ENCODE peak calls at places on chromosomes 5 and 9, in six cellular contexts. N is GM12878, R is fibroblast of lung, V is H1, J is H9, S is GM23248. P is an unnamed sample.

GRCh38 chr9:96459268-96460007 is 9.5 kb downstream of the HABP4 start:
- DNase-seq in N (no peak), V (no peak), J (no peak), R (peak; percentile 38), S (no peak), P (no peak)

GRCh38 chr9:127424669-127424986 is 446 bp downstream of the ZNF79 start:
- DNase-seq in S (no peak), N (no peak), R (no peak), J (no peak), V (no peak), P (no peak)

GRCh38 chr9:93184439-93185221 is 691 bp downstream of the WNK2 start:
- DNase-seq in N (no peak), V (peak; percentile 70), J (no peak), R (no peak), S (peak; percentile 23), P (peak; percentile 57)

GRCh38 chr9:132857031-132857430 is 21.1 kb downstream of the AK8 start:
- DNase-seq in R (peak; percentile 54), J (no peak), N (no peak), S (peak; percentile 84), V (no peak), P (no peak)

GRCh38 chr5:179153341-179153901 is 93.2 kb downstream of the ZNF354C start:
- DNase-seq in J (no peak), S (no peak), R (no peak), V (no peak), N (no peak), P (no peak)

GRCh38 chr5:68251386-68251785 is 35.8 kb downstream of the PIK3R1 start:
- DNase-seq in N (no peak), J (no peak), V (no peak), R (peak; percentile 61), S (no peak), P (no peak)

GRCh38 chr9:9305600-9305999 is 1307.2 kb downstream of the PTPRD start:
- DNase-seq in R (no peak), V (no peak), N (no peak), J (no peak), S (no peak), P (no peak)

GRCh38 chr9:91896513-91897121 is 53.4 kb downstream of the ROR2 start:
- DNase-seq in R (peak; percentile 82), V (no peak), S (peak; percentile 32), N (no peak), J (no peak), P (no peak)

GRCh38 chr5:151679421-151680155 is 7.1 kb downstream of the SPARC start:
- DNase-seq in S (peak; percentile 75), R (peak; percentile 32), V (no peak), N (no peak), J (no peak), P (no peak)

GRCh38 chr9:131278421-131279111 is 2.3 kb upstream of the FAM78A start:
- DNase-seq in V (no peak), S (no peak), R (no peak), J (no peak), N (no peak), P (no peak)

GRCh38 chr5:135488727-135489465 is 36.7 kb upstream of the TIFAB start:
- DNase-seq in S (peak; percentile 83), J (peak; percentile 91), R (peak; percentile 79), V (peak; percentile 84), N (no peak), P (peak; percentile 94)

GRCh38 chr9:136943291-136944093 is 1.0 kb downstream of the FBXW5 start:
- DNase-seq in N (no peak), S (peak; percentile 72), V (peak; percentile 71), J (no peak), R (peak; percentile 22), P (peak; percentile 67)

GRCh38 chr9:96441798-96442445 is 8.0 kb upstream of the HABP4 start:
- DNase-seq in J (no peak), N (no peak), V (no peak), R (no peak), S (peak; percentile 48), P (peak; percentile 87)

GRCh38 chr9:85004818-85005413 is 335.4 kb downstream of the NTRK2 start:
- DNase-seq in J (no peak), R (no peak), N (peak; percentile 21), S (peak; percentile 7), V (no peak), P (peak; percentile 5)

GRCh38 chr9:98453589-98454311 is 198.3 kb upstream of the TBC1D2 start:
- DNase-seq in R (peak; percentile 76), N (no peak), S (peak; percentile 70), V (no peak), J (no peak), P (no peak)

GRCh38 chr9:69981686-69982450 is 61.8 kb upstream of the MAMDC2 start:
- DNase-seq in J (no peak), V (no peak), R (peak; percentile 80), N (no peak), S (peak; percentile 52), P (no peak)

GRCh38 chr9:135359764-135360163 is 119.8 kb upstream of the PPP1R26 start:
- DNase-seq in N (no peak), V (no peak), R (no peak), S (no peak), J (no peak), P (no peak)

GRCh38 chr5:81420039-81420667 is 26.2 kb upstream of the ACOT12 start:
- DNase-seq in N (no peak), V (no peak), J (no peak), S (peak; percentile 96), R (peak; percentile 96), P (no peak)

GRCh38 chr9:76166436-76166959 is 227.7 kb downstream of the RFK start:
- DNase-seq in R (no peak), N (no peak), S (no peak), V (no peak), J (no peak), P (no peak)

GRCh38 chr5:67140413-67140812 is 56.2 kb downstream of the CD180 start:
- DNase-seq in R (no peak), J (no peak), N (no peak), S (no peak), V (no peak), P (no peak)

GRCh38 chr9:92964981-92965758 is 17.8 kb downstream of the FGD3 start:
- DNase-seq in R (no peak), V (no peak), S (no peak), J (no peak), N (no peak), P (no peak)

GRCh38 chr5:117943120-117943519 is 1045.2 kb downstream of the DTWD2 start:
- DNase-seq in V (no peak), R (no peak), N (no peak), J (no peak), S (no peak), P (no peak)

GRCh38 chr9:134369416-134370212 is 43.4 kb downstream of the RXRA start:
- DNase-seq in V (no peak), R (no peak), S (no peak), N (no peak), J (no peak), P (no peak)

GRCh38 chr5:83553000-83553486 is 81.5 kb downstream of the VCAN start:
- DNase-seq in N (no peak), S (peak; percentile 89), J (no peak), R (peak; percentile 31), V (no peak), P (no peak)
- H4K20me1 ChIP-seq in N (no peaks in the 10 kb centered on the region), S (no peaks in the 10 kb centered on the region), J (no peaks in the 10 kb centered on the region), R (no peaks in the 10 kb centered on the region), V (peaks cover 2% of the 10 kb centered on the region), P (peaks cover 4% of the 10 kb centered on the region)

GRCh38 chr5:134020188-134020587 is 15.4 kb upstream of the VDAC1 start:
- DNase-seq in R (no peak), S (no peak), N (no peak), J (no peak), V (no peak), P (no peak)
- H3K27ac ChIP-seq in R (no peak overlapping the region), S (no peak overlapping the region), N (no peak overlapping the region), J (no peak overlapping the region), V (no peak overlapping the region), P (no peak overlapping the region)

GRCh38 chr9:36210722-36211121 is 20.0 kb downstream of the CLTA start:
- DNase-seq in N (no peak), V (no peak), S (no peak), J (no peak), R (no peak), P (no peak)

GRCh38 chr9:36213989-36214388 is 23.3 kb downstream of the CLTA start:
- DNase-seq in R (no peak), V (no peak), J (no peak), S (no peak), N (no peak), P (no peak)

GRCh38 chr9:36213387-36213786 is 22.7 kb downstream of the CLTA start:
- DNase-seq in S (no peak), R (no peak), N (no peak), J (no peak), V (no peak), P (no peak)

GRCh38 chr9:36208521-36209253 is 18.0 kb downstream of the CLTA start:
- DNase-seq in V (no peak), J (no peak), S (peak; percentile 74), R (peak; percentile 40), N (no peak), P (no peak)

DNA sequence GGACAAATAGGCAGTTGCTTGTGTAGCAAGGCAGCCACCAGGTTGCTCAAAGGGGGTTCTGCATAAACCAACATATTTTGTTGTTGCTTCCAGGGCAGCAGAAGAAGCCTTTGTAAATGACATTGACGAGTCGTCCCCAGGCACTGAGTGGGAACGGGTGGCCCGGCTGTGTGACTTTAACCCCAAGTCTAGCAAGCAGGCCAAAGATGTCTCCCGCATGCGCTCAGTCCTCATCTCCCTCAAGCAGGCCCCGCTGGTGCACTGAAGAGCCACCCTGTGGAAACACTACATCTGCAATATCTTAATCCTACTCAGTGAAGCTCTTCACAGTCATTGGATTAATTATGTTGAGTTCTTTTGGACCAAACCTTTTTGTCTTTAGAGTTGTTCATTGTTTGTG is 20.8 kb downstream of the CLTA start:
- DNase-seq in R (no peak), J (no peak), V (no peak), S (no peak), N (no peak), P (no peak)
- H4K20me1 ChIP-seq in R (no peaks in the 10 kb centered on the region), J (peaks cover 2% of the 10 kb centered on the region), V (peaks cover 10% of the 10 kb centered on the region), S (peaks cover 8% of the 10 kb centered on the region), N (peaks cover 12% of the 10 kb centered on the region), P (peaks cover 49% of the 10 kb centered on the region)

GRCh38 chr5:168553377-168554130 is 24.4 kb downstream of the FBLL1 start:
- DNase-seq in S (no peak), N (no peak), J (no peak), R (no peak), V (no peak), P (no peak)

GRCh38 chr5:168552146-168552545 is 23.0 kb downstream of the FBLL1 start:
- DNase-seq in S (peak; percentile 75), R (peak; percentile 96), V (no peak), J (no peak), N (no peak), P (no peak)

GRCh38 chr5:168549554-168549953 is 20.4 kb downstream of the FBLL1 start:
- DNase-seq in R (no peak), J (no peak), S (no peak), V (no peak), N (no peak), P (no peak)
- H3K27ac ChIP-seq in R (no peak overlapping the region), J (no peak overlapping the region), S (no peak overlapping the region), V (no peak overlapping the region), N (no peak overlapping the region), P (no peak overlapping the region)